ENCODE peak calls at places on chromosome 5, in four cellular contexts. E is IMR-90, O is T-helper 1 cell, L is NCI-H82. I is an unnamed sample.

GRCh38 chr5:68533571-68534051 is 318.1 kb downstream of the PIK3R1 start:
- DNase-seq in E (no peak), O (no peak), L (no peak), I (no peak)

GRCh38 chr5:60916646-60917045 is 28.2 kb downstream of the ERCC8 start:
- DNase-seq in E (peak; percentile 56), L (no peak), O (no peak), I (no peak)

GRCh38 chr5:69129413-69129812 is 35.6 kb downstream of the SLC30A5 start:
- DNase-seq in L (no peak), E (peak; percentile 95), O (no peak), I (no peak)

GRCh38 chr5:174410716-174411512 is 313.5 kb upstream of the MSX2 start:
- DNase-seq in E (peak; percentile 4), O (no peak), L (no peak), I (peak; percentile 6)

GRCh38 chr5:93819666-93820065 is 78.3 kb upstream of the POU5F2 start:
- DNase-seq in L (no peak), E (no peak), O (no peak), I (no peak)

GRCh38 chr5:87190687-87191086 is 77.0 kb upstream of the RASA1 start:
- DNase-seq in L (no peak), O (no peak), E (no peak), I (no peak)

GRCh38 chr5:163894645-163895044 is 389.2 kb downstream of the MAT2B start:
- DNase-seq in O (no peak), E (peak; percentile 94), L (no peak), I (no peak)

GRCh38 chr5:141940695-141941271 is 17.1 kb downstream of the DELE1 start:
- DNase-seq in L (no peak), E (peak; percentile 16), O (no peak), I (no peak)

GRCh38 chr5:130289132-130290088 is 385.1 kb downstream of the CHSY3 start:
- DNase-seq in O (no peak), L (no peak), E (no peak), I (no peak)

GRCh38 chr5:1368756-1369155 is 23.9 kb upstream of the CLPTM1L start:
- DNase-seq in L (no peak), O (no peak), E (no peak), I (no peak)

GRCh38 chr5:169744336-169744735 is 107.3 kb downstream of the DOCK2 start:
- DNase-seq in O (no peak), E (no peak), L (no peak), I (no peak)

GRCh38 chr5:1449081-1449630 is 3.9 kb upstream of the SLC6A3 start:
- DNase-seq in E (no peak), O (no peak), L (no peak), I (no peak)

GRCh38 chr5:1707467-1707866 is 92.2 kb downstream of the MRPL36 start:
- DNase-seq in E (no peak), O (no peak), L (no peak), I (no peak)

GRCh38 chr5:131538177-131538593 is 96.8 kb downstream of the RAPGEF6 start:
- DNase-seq in O (no peak), E (peak; percentile 83), L (no peak), I (peak; percentile 89)

GRCh38 chr5:37847978-37848425 is 8.2 kb upstream of the GDNF start:
- DNase-seq in O (no peak), E (peak; percentile 77), L (peak; percentile 7), I (no peak)

GRCh38 chr5:80411589-80412219 is 3.8 kb downstream of the ZFYVE16 start:
- DNase-seq in O (no peak), E (peak; percentile 7), L (no peak), I (no peak)

GRCh38 chr5:173615884-173616576 is 420 bp downstream of the BOD1 start:
- DNase-seq in L (peak; percentile 79), E (peak; percentile 85), O (peak; percentile 55), I (peak; percentile 67)

GRCh38 chr5:1227669-1228068 is 2.5 kb downstream of the SLC6A18 start:
- DNase-seq in E (peak; percentile 5), L (no peak), O (no peak), I (peak; percentile 75)

I was measured in PC-9.